ENCODE peak calls at places on chromosomes 16 and 17, in seven cellular contexts. G is omental fat pad, X is WTC11, C is lower leg skin, L is lower lobe of right lung, H is fibroblast of mammary gland, K is ovary. R is an unnamed sample.

GRCh38 chr17:2776589-2777241 is 19.5 kb upstream of the RAP1GAP2 start:
- DNase-seq in C (no peak), L (no peak), K (no peak), G (no peak), H (no peak), X (peak; percentile 76), R (peak; percentile 37)

GRCh38 chr16:20898938-20899502 is 1.1 kb downstream of the DCUN1D3 start:
- DNase-seq in G (no peak), C (no peak), L (no peak), X (no peak), K (no peak), H (peak; percentile 56), R (no peak)

GRCh38 chr17:72120878-72121163 is at the start of gene SOX9:
- DNase-seq in G (no peak), H (peak; percentile 81), K (no peak), C (peak; percentile 86), L (peak; percentile 85), X (peak; percentile 89), R (peak; percentile 72)

GRCh38 chr16:80028581-80029380 is 428.2 kb upstream of the MAF start:
- DNase-seq in K (no peak), X (no peak), H (no peak), L (no peak), C (no peak), G (no peak), R (no peak)

GRCh38 chr17:53680745-53681144 is 142.0 kb upstream of the KIF2B start:
- DNase-seq in X (no peak), G (no peak), C (no peak), L (no peak), H (no peak), K (no peak), R (no peak)

GRCh38 chr16:31880322-31880979 is 6.8 kb downstream of the ZNF267 start:
- DNase-seq in K (no peak), G (no peak), H (peak; percentile 80), C (no peak), X (no peak), L (no peak), R (no peak)

GRCh38 chr16:58615280-58615679 is 14.3 kb downstream of the CNOT1 start:
- DNase-seq in X (no peak), G (no peak), C (no peak), H (peak; percentile 86), K (no peak), L (no peak), R (no peak)

GRCh38 chr16:11635679-11636171 is 32.5 kb upstream of the SNN start:
- DNase-seq in G (no peak), L (no peak), K (no peak), X (no peak), C (no peak), H (no peak), R (no peak)

GRCh38 chr16:56047307-56048234 is 143.7 kb upstream of the GNAO1 start:
- DNase-seq in C (no peak), G (no peak), H (no peak), X (no peak), L (no peak), K (no peak), R (no peak)

GRCh38 chr16:70428178-70428998 is 10.5 kb downstream of the ST3GAL2 start:
- DNase-seq in H (peak; percentile 93), X (peak; percentile 61), L (peak; percentile 90), C (peak; percentile 53), G (peak; percentile 82), K (peak; percentile 95), R (peak; percentile 46)

GRCh38 chr16:24863582-24864437 is 18.0 kb downstream of the SLC5A11 start:
- DNase-seq in X (no peak), G (no peak), K (no peak), H (no peak), C (no peak), L (no peak), R (no peak)

GRCh38 chr17:80152057-80152831 is 5.3 kb upstream of the EIF4A3 start:
- DNase-seq in K (no peak), X (peak; percentile 4), C (no peak), G (no peak), H (peak; percentile 89), L (no peak), R (no peak)

GRCh38 chr16:49856741-49857330 is 924 bp upstream of the ZNF423 start:
- DNase-seq in K (peak; percentile 83), C (no peak), L (peak; percentile 75), X (peak; percentile 80), G (no peak), H (peak; percentile 70), R (peak; percentile 69)

GRCh38 chr17:4187076-4187475 is 44.1 kb downstream of the CYB5D2 start:
- DNase-seq in L (no peak), K (no peak), G (no peak), C (peak; percentile 73), H (peak; percentile 73), X (no peak), R (no peak)

GRCh38 chr17:45376171-45376564 is 56.5 kb downstream of the ARHGAP27 start:
- DNase-seq in K (no peak), L (peak; percentile 8), X (no peak), G (no peak), H (no peak), C (no peak), R (no peak)

GRCh38 chr17:61400786-61401279 is 1.2 kb downstream of the TBX2 start:
- DNase-seq in L (no peak), C (no peak), X (no peak), H (no peak), G (no peak), K (no peak), R (no peak)

GRCh38 chr16:85420501-85421337 is 192.4 kb upstream of the GSE1 start:
- DNase-seq in C (no peak), L (peak; percentile 85), X (peak; percentile 73), H (peak; percentile 40), G (no peak), K (peak; percentile 63), R (peak; percentile 72)

GRCh38 chr16:57815987-57816745 is 13.9 kb upstream of the KIFC3 start:
- DNase-seq in C (peak; percentile 95), K (no peak), H (peak; percentile 91), L (peak; percentile 92), X (peak; percentile 64), G (no peak), R (no peak)

GRCh38 chr16:67317853-67318252 is 8.7 kb downstream of the KCTD19 start:
- DNase-seq in L (no peak), G (no peak), X (no peak), C (no peak), H (no peak), K (no peak), R (no peak)

GRCh38 chr16:50548659-50549560 is 714 bp downstream of the NKD1 start:
- DNase-seq in X (peak; percentile 30), C (no peak), K (peak; percentile 58), H (no peak), G (no peak), L (peak; percentile 54), R (no peak)

DNA sequence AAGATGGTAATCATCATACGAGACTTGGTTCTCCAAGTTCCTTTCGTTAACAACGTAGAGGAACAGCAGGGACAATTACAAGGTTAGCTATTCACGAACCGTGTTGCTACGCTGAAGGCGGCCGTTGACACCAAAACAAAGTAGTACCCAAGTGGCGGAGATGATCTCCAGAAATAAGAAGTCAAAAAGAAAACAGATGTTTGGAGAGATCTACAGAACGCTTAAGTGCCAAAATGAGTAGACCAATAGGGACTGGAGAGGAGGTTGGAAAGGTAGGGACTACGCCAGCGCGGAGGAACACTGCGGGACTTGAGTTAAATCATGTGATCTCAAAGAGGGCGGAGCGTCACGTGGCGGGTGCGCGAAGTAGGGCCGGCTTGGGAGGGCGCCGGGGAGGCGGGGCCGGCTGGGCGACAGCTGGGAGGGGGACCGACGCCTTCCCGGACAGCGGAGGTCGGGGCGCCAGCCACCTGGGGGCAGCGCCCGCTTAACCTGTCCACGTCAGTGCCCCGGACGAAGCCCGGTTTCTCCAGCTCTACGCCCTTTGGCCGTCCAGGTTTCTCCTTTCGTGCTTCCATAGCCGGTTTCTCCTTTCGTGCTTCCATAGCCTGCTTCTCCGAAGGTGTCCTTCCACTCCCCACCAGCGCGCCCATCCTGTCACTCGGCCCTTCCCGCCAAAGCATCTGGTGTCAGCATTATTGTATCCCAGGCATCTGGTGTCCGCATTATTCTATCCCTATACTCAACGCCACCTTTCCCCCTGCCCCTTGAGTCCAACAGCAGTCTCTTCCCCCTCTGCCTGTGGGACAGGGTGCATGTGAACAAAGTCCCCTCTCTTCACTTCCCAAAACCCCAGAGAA is 698 bp upstream of the GABARAP start:
- DNase-seq in H (peak; percentile 95), G (peak; percentile 97), C (peak; percentile 95), X (peak; percentile 96), K (peak; percentile 98), L (peak; percentile 97), R (peak; percentile 93)
- TF ChIP-seq CTCF in H (no peak), G (no peak), C (no peak), X (no peak), K (no peak), L (peak; percentile 8), R (no peak)

DNA sequence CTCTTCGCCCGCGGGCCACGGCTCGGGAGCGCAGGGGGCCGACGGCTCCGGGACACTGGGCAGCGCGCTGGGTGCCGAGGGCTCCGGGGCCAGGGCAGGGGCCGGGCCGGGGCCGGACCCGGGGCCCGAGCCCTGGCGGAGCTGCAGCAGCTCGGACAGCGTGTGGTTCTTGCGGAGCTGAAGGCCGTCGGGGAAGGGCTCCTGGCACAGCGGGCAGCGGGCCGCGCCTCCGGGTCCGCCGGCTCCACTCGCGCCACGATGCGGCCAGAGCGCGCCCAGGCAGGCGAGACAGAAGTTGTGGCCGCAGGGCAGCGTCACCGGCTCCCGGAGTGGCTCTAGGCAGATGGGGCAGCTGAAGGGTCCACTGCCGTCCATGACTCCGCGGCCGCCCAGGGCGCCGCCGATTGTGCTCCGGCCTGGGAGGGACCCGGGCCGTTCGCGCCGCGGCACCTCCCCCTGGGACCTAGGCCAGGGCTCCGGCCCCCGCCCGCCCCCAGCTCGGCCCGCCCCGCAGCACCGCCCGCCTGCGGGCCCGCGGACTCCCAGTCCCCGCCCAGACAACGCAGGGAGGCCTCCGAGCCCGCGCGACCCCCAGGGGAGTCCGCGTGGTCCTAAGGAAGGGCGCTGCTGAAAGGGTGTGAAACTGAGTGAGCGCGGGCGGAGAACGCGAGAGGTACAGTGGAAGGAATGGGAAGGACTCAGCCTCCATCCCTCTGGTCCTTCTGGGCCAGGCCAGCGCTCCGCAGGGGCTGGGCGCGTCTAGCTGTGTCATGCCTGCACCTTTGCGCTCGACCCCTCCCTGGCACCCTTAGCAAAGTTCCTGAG is at the start of gene TRIM47:
- DNase-seq in L (peak; percentile 73), K (peak; percentile 77), H (peak; percentile 46), X (peak; percentile 53), C (no peak), G (no peak), R (no peak)
- TF ChIP-seq CTCF in L (no peak), K (peak; percentile 40), H (peak; percentile 20), X (no peak), C (no peak), G (no peak), R (no peak)

GRCh38 chr16:87233928-87234327 is 83.3 kb downstream of the C16orf95 start:
- DNase-seq in K (no peak), H (peak; percentile 58), C (no peak), G (no peak), L (no peak), X (peak; percentile 34), R (no peak)
- TF ChIP-seq CTCF in K (no peak), H (peak; percentile 47), C (no peak), G (no peak), L (no peak), X (no peak), R (no peak)

DNA sequence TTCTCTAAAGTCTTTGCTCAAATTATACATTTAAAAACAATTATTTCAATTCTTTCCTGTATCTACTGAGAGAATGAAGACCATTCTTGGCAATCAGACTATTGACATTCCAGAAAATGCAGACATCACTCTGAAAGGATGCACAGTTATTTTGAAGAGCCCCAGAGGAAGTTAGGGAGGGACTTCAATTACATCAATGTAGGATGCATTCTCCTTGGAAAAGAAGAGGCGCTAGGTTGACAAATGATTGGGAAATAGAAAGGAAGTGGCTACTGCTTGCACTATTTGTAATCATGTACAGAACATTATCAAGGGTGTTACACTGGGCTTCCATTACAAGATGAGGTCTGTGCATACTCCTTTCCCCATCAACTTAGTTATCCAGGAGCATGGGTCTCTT is 74.3 kb downstream of the SSH2 start:
- DNase-seq in H (peak; percentile 67), C (no peak), L (no peak), G (no peak), K (no peak), X (no peak), R (no peak)
- TF ChIP-seq CTCF in H (no peak), C (no peak), L (no peak), G (no peak), K (no peak), X (no peak), R (no peak)